ENCODE peak calls at places on chromosomes 3 and 15, in six cellular contexts. J, H, F, M, S and N are unnamed samples. For H3K27me3 and H3K4me1, the result is how much of the 10 kb centered on the place peaks cover.

GRCh38 chr3:56468184-56469106 is at the start of gene ERC2:
- DNase-seq in H (no peak), J (peak), S (no peak), F (peak), M (no peak), N (peak)

GRCh38 chr15:74626752-74627692 is 11.4 kb downstream of the CLK3 start:
- DNase-seq in J (no peak), S (no peak), M (no peak), H (no peak), F (no peak), N (no peak)

GRCh38 chr3:155872904-155873646 is 2.6 kb downstream of the GMPS start:
- DNase-seq in F (no peak), M (no peak), H (no peak), J (no peak), S (no peak), N (no peak)

GRCh38 chr3:126959921-126960603 is 22.9 kb upstream of the PLXNA1 start:
- DNase-seq in M (no peak), H (no peak), J (no peak), F (peak), S (no peak), N (no peak)

GRCh38 chr3:15287565-15288330 is 44.6 kb downstream of the SH3BP5 start:
- DNase-seq in H (peak), M (no peak), J (peak), S (no peak), F (peak), N (no peak)

GRCh38 chr3:114418107-114418506 is 124.3 kb downstream of the TIGIT start:
- DNase-seq in J (no peak), F (no peak), S (no peak), M (no peak), H (no peak), N (no peak)

GRCh38 chr3:122055215-122055614 is at the start of gene CD86:
- DNase-seq in H (no peak), F (no peak), S (no peak), J (no peak), M (no peak), N (no peak)

GRCh38 chr3:42195879-42196330 is 70.1 kb downstream of the CCK start:
- DNase-seq in M (no peak), F (peak), S (no peak), J (no peak), H (no peak), N (no peak)

GRCh38 chr15:60444289-60444912 is 34.5 kb downstream of the ICE2 start:
- DNase-seq in H (no peak), F (peak), J (no peak), M (no peak), S (peak), N (no peak)

GRCh38 chr15:78675206-78675605 is 34.2 kb upstream of the CHRNB4 start:
- DNase-seq in J (no peak), M (no peak), F (no peak), S (no peak), H (no peak), N (no peak)

GRCh38 chr3:164533275-164533674 is 545.0 kb downstream of the SI start:
- DNase-seq in M (no peak), F (no peak), H (no peak), S (no peak), J (no peak), N (no peak)

GRCh38 chr3:72492240-72492639 is 356.0 kb downstream of the SHQ1 start:
- DNase-seq in F (peak), S (no peak), J (no peak), M (no peak), H (no peak), N (no peak)

GRCh38 chr3:126349071-126349470 is 8.1 kb downstream of the KLF15 start:
- DNase-seq in F (no peak), M (no peak), S (no peak), J (no peak), H (no peak), N (no peak)

DNA sequence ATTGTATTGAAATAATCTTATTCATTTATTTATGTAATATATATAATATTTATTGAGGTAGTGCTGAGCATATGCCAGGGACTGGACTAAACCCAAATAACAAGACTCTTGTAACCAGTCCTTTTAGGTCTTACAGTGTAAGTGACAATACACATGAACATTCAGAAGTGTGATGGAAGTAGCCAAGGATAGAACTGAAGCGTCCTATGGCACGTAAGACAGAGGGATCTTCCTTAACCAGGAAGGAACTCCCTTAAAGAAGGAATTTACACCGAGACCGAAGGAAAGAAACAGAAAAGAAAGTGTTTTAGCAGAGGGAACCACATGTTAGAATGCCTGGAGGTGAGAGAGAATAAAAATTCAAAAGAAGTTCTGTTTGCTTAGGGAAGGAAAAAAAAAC is 23.6 kb upstream of the CLDN1 start:
- DNase-seq in S (no peak), H (no peak), F (no peak), M (no peak), J (no peak), N (no peak)
- H3K27ac ChIP-seq in S (no peak), H (no peak), F (peak), M (no peak), J (no peak), N (no peak)

DNA sequence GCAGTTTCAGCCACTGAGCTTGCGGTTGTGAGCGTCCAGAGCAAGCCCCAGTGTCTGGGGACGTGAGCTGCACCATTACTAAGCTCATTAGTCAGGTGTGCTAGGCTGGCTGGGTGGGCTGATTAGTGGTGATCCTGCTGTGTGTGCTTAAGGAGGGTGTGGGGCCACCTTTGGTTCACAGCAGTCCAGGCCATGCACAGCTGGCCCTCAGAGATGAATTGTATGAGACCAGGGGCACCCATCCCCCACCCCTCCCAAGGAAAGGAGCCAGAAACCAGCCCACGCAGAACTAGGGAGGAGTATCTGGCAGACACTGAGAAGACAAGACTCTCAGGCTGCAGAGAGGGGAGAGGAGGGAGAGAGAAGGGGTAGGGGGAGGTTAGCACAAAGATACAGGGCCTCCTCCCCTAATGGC is 3.8 kb downstream of the TYRO3 start:
- DNase-seq in H (no peak), M (no peak), S (no peak), J (peak), F (no peak), N (no peak)
- H3K27me3 ChIP-seq in H (under half), M (under half), S (under half), J (under half), F (under half), N (under half)

GRCh38 chr3:45978348-45978747 is 17.3 kb downstream of the FYCO1 start:
- DNase-seq in S (peak), J (no peak), H (no peak), M (peak), F (no peak), N (no peak)

GRCh38 chr3:45976191-45977091 is 19.2 kb downstream of the FYCO1 start:
- DNase-seq in M (peak), J (no peak), F (no peak), S (peak), H (no peak), N (no peak)

GRCh38 chr3:45974686-45975085 is 20.9 kb downstream of the FYCO1 start:
- DNase-seq in S (no peak), M (no peak), J (no peak), F (no peak), H (no peak), N (no peak)

GRCh38 chr3:45972534-45973402 is 22.9 kb downstream of the FYCO1 start:
- DNase-seq in J (no peak), M (no peak), S (no peak), F (peak), H (no peak), N (no peak)

GRCh38 chr3:45975696-45976095 is 19.9 kb downstream of the FYCO1 start:
- DNase-seq in M (no peak), H (no peak), F (no peak), J (no peak), S (no peak), N (no peak)
- H3K4me1 ChIP-seq in M (under half), H (under half), F (under half), J (under half), S (under half), N (under half)

GRCh38 chr3:45387171-45387570 is 1.2 kb upstream of the LARS2 start:
- DNase-seq in S (no peak), H (no peak), F (no peak), M (no peak), J (no peak), N (no peak)

GRCh38 chr3:45387636-45388348 is 584 bp upstream of the LARS2 start:
- DNase-seq in M (no peak), F (no peak), J (no peak), H (no peak), S (no peak), N (no peak)
- H3K27ac ChIP-seq in M (peak), F (no peak), J (no peak), H (peak), S (no peak), N (no peak)

GRCh38 chr3:188455748-188456147 is 301.8 kb downstream of the LPP start:
- DNase-seq in S (no peak), F (no peak), J (no peak), M (no peak), H (no peak), N (no peak)

GRCh38 chr3:188448813-188449212 is 294.9 kb downstream of the LPP start:
- DNase-seq in J (no peak), F (no peak), S (no peak), H (no peak), M (no peak), N (no peak)

GRCh38 chr3:188452158-188452772 is 298.3 kb downstream of the LPP start:
- DNase-seq in H (no peak), J (no peak), F (no peak), M (no peak), S (no peak), N (no peak)

GRCh38 chr3:188449421-188449820 is 295.5 kb downstream of the LPP start:
- DNase-seq in M (no peak), F (no peak), S (no peak), H (no peak), J (no peak), N (no peak)

DNA sequence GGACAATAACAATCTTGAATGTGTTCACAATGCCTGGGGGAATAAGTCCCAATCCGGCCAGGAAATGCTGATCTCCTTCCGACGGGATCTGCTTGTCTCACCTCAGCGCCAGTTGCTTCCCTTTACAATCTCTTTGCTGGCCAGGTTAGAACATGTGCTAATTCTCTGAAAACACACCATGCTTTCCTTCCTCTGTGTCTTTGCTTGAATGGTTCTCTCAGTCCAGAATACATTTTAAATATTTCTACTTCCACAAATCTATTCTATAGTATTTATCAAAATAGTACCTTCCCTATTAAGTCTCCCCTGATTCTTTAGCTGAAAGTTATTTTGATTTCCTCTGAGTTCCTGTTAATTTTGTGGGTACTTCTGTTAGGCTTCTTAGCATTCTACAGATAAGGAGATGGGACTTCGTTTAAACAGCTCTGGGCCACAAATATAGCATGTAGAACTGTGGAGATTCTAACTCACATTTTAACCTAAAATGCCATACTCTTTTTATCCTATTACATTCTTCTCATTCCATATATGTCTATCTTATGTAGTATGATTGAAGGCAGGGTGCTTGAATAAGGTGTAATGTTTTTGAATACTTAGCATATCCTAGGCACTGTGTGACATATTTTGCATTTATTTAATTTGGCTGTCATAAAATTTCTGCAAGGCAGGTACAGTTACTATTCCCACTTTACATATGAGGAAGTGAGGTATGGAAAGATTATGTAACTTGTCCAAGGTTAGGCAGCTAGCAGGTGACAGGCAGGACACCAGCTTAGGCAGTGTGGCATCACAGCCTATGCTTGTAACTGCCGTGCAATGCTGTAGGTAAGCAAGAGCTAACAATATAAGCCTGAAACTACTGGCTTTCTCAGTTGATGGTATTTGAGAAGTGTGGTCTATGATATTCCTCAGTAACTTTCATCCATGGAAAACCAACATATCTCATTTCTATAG is 299.8 kb downstream of the LPP start:
- DNase-seq in H (no peak), F (no peak), M (no peak), S (no peak), J (no peak), N (no peak)
- H3K27me3 ChIP-seq in H (under half), F (under half), M (under half), S (under half), J (under half), N (under half)

DNA sequence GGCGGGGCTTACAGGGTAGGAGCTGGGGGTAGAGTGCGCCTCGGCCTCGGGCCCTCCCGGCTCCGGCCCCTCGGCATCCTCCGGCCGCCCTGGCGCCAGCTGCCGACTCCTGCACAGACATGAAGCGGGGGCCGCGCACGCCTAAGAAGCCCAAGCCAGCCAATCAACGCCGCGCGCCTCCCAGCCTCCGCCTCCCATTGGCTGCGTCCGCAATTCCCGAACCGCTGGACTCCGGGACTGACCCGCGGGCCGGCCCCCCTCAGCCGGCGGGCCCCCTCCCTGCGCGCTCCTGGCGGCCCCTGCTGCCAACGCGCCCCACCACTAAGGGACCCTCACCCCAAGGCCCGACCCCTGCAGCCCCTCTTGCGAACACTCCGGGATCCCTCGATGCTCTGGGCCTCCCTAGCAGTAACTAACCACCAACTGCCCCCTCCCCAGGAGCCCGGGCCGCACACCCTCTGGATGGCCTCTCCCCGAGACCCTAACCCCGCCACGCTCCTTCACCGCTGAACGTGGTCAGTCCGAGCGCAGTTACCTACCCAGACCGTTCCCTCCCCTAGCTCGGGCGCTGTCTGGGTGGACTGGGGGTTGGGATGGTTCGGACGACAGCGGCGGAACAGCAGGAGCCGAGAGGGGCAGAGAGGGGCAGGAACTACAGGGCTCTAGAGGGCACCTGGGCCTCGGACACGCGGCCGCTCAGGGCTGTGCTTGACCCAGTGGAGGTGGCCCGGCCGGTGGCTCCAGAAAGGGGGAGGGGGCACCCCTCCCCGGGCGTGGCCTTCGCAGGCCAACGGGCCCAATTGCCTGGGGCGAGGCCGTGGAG is 5.0 kb downstream of the GATA2 start:
- DNase-seq in H (no peak), S (peak), J (peak), M (no peak), F (peak), N (no peak)
- H3K4me1 ChIP-seq in H (half or more), S (under half), J (under half), M (half or more), F (under half), N (under half)

GRCh38 chr3:179673522-179673921 is 20.7 kb downstream of the USP13 start:
- DNase-seq in M (no peak), F (no peak), J (no peak), H (peak), S (no peak), N (no peak)
- H3K27ac ChIP-seq in M (no peak), F (no peak), J (no peak), H (no peak), S (no peak), N (no peak)